ENCODE peak calls at places on chromosomes 11 and 22, in five cellular contexts. One of them, this sample, is unnamed.

GRCh38 chr11:66617148-66617814 is 851 bp downstream of the RBM14 start:
- DNase-seq in retina: no peak
- DNase-seq in stimulated activated CD4-positive, alpha-beta T cell treated with anti-CD3 and anti-CD28 coated beads, TNF-alpha, amount 100 ng/mL, for 24 hours: no peak
- DNase-seq in Jurkat, Clone E6-1: no peak
- DNase-seq in EL: peak; percentile 65
- DNase-seq in this sample: no peak

GRCh38 chr11:38182126-38182907 is 1584.3 kb upstream of the RAG2 start:
- DNase-seq in retina: no peak
- DNase-seq in stimulated activated CD4-positive, alpha-beta T cell treated with anti-CD3 and anti-CD28 coated beads, TNF-alpha, amount 100 ng/mL, for 24 hours: no peak
- DNase-seq in Jurkat, Clone E6-1: no peak
- DNase-seq in EL: peak; percentile 11
- DNase-seq in this sample: no peak

GRCh38 chr11:110168404-110168803 is 75.2 kb downstream of the ZC3H12C start:
- DNase-seq in retina: no peak
- DNase-seq in stimulated activated CD4-positive, alpha-beta T cell treated with anti-CD3 and anti-CD28 coated beads, TNF-alpha, amount 100 ng/mL, for 24 hours: no peak
- DNase-seq in Jurkat, Clone E6-1: no peak
- DNase-seq in EL: no peak
- DNase-seq in this sample: no peak

GRCh38 chr22:17952273-17952801 is 72.0 kb downstream of the MICAL3 start:
- DNase-seq in retina: no peak
- DNase-seq in stimulated activated CD4-positive, alpha-beta T cell treated with anti-CD3 and anti-CD28 coated beads, TNF-alpha, amount 100 ng/mL, for 24 hours: no peak
- DNase-seq in Jurkat, Clone E6-1: peak; percentile 28
- DNase-seq in EL: no peak
- DNase-seq in this sample: no peak

GRCh38 chr22:38104084-38104483 is 6.4 kb downstream of the BAIAP2L2 start:
- DNase-seq in retina: no peak
- DNase-seq in stimulated activated CD4-positive, alpha-beta T cell treated with anti-CD3 and anti-CD28 coated beads, TNF-alpha, amount 100 ng/mL, for 24 hours: no peak
- DNase-seq in Jurkat, Clone E6-1: peak; percentile 20
- DNase-seq in EL: peak; percentile 32
- DNase-seq in this sample: no peak

GRCh38 chr11:133127746-133128145 is 404.6 kb downstream of the OPCML start:
- DNase-seq in retina: no peak
- DNase-seq in stimulated activated CD4-positive, alpha-beta T cell treated with anti-CD3 and anti-CD28 coated beads, TNF-alpha, amount 100 ng/mL, for 24 hours: no peak
- DNase-seq in Jurkat, Clone E6-1: no peak
- DNase-seq in EL: no peak
- DNase-seq in this sample: no peak

GRCh38 chr22:27399161-27399560 is 402.4 kb downstream of the MN1 start:
- DNase-seq in retina: no peak
- DNase-seq in stimulated activated CD4-positive, alpha-beta T cell treated with anti-CD3 and anti-CD28 coated beads, TNF-alpha, amount 100 ng/mL, for 24 hours: no peak
- DNase-seq in Jurkat, Clone E6-1: no peak
- DNase-seq in EL: no peak
- DNase-seq in this sample: no peak

GRCh38 chr22:41524809-41525449 is 19.3 kb downstream of the POLR3H start:
- DNase-seq in retina: no peak
- DNase-seq in stimulated activated CD4-positive, alpha-beta T cell treated with anti-CD3 and anti-CD28 coated beads, TNF-alpha, amount 100 ng/mL, for 24 hours: no peak
- DNase-seq in Jurkat, Clone E6-1: peak; percentile 82
- DNase-seq in EL: no peak
- DNase-seq in this sample: no peak

GRCh38 chr11:86513138-86513537 is 138.5 kb downstream of the CCDC81 start:
- DNase-seq in retina: no peak
- DNase-seq in stimulated activated CD4-positive, alpha-beta T cell treated with anti-CD3 and anti-CD28 coated beads, TNF-alpha, amount 100 ng/mL, for 24 hours: no peak
- DNase-seq in Jurkat, Clone E6-1: no peak
- DNase-seq in EL: no peak
- DNase-seq in this sample: no peak

GRCh38 chr11:80593981-80594380 is 1153.2 kb upstream of the TENM4 start:
- DNase-seq in retina: no peak
- DNase-seq in stimulated activated CD4-positive, alpha-beta T cell treated with anti-CD3 and anti-CD28 coated beads, TNF-alpha, amount 100 ng/mL, for 24 hours: no peak
- DNase-seq in Jurkat, Clone E6-1: peak; percentile 6
- DNase-seq in EL: no peak
- DNase-seq in this sample: peak; percentile 90

GRCh38 chr22:48885271-48885918 is 942.3 kb downstream of the BRD1 start:
- DNase-seq in retina: no peak
- DNase-seq in stimulated activated CD4-positive, alpha-beta T cell treated with anti-CD3 and anti-CD28 coated beads, TNF-alpha, amount 100 ng/mL, for 24 hours: no peak
- DNase-seq in Jurkat, Clone E6-1: no peak
- DNase-seq in EL: no peak
- DNase-seq in this sample: no peak

GRCh38 chr11:5712507-5712906 is 22.9 kb downstream of the TRIM22 start:
- DNase-seq in retina: no peak
- DNase-seq in stimulated activated CD4-positive, alpha-beta T cell treated with anti-CD3 and anti-CD28 coated beads, TNF-alpha, amount 100 ng/mL, for 24 hours: no peak
- DNase-seq in Jurkat, Clone E6-1: peak; percentile 6
- DNase-seq in EL: no peak
- DNase-seq in this sample: no peak

GRCh38 chr11:128530119-128531091 is 57.0 kb downstream of the ETS1 start:
- DNase-seq in retina: no peak
- DNase-seq in stimulated activated CD4-positive, alpha-beta T cell treated with anti-CD3 and anti-CD28 coated beads, TNF-alpha, amount 100 ng/mL, for 24 hours: no peak
- DNase-seq in Jurkat, Clone E6-1: no peak
- DNase-seq in EL: peak; percentile 93
- DNase-seq in this sample: peak; percentile 81

GRCh38 chr11:40885257-40885947 is 574.0 kb downstream of the LRRC4C start:
- DNase-seq in retina: no peak
- DNase-seq in stimulated activated CD4-positive, alpha-beta T cell treated with anti-CD3 and anti-CD28 coated beads, TNF-alpha, amount 100 ng/mL, for 24 hours: no peak
- DNase-seq in Jurkat, Clone E6-1: no peak
- DNase-seq in EL: no peak
- DNase-seq in this sample: no peak

GRCh38 chr22:35914665-35915476 is 113.8 kb downstream of the RBFOX2 start:
- DNase-seq in retina: peak; percentile 80
- DNase-seq in stimulated activated CD4-positive, alpha-beta T cell treated with anti-CD3 and anti-CD28 coated beads, TNF-alpha, amount 100 ng/mL, for 24 hours: no peak
- DNase-seq in Jurkat, Clone E6-1: peak; percentile 39
- DNase-seq in EL: peak; percentile 91
- DNase-seq in this sample: peak; percentile 52

GRCh38 chr11:36215688-36216050 is 73.6 kb downstream of the COMMD9 start:
- DNase-seq in retina: no peak
- DNase-seq in stimulated activated CD4-positive, alpha-beta T cell treated with anti-CD3 and anti-CD28 coated beads, TNF-alpha, amount 100 ng/mL, for 24 hours: no peak
- DNase-seq in Jurkat, Clone E6-1: no peak
- DNase-seq in EL: no peak
- DNase-seq in this sample: no peak

GRCh38 chr22:33248927-33249326 is 190.7 kb upstream of the SYN3 start:
- DNase-seq in retina: no peak
- DNase-seq in stimulated activated CD4-positive, alpha-beta T cell treated with anti-CD3 and anti-CD28 coated beads, TNF-alpha, amount 100 ng/mL, for 24 hours: no peak
- DNase-seq in Jurkat, Clone E6-1: no peak
- DNase-seq in EL: no peak
- DNase-seq in this sample: no peak

GRCh38 chr11:20399498-20399897 is 12.0 kb downstream of the PRMT3 start:
- DNase-seq in retina: no peak
- DNase-seq in stimulated activated CD4-positive, alpha-beta T cell treated with anti-CD3 and anti-CD28 coated beads, TNF-alpha, amount 100 ng/mL, for 24 hours: no peak
- DNase-seq in Jurkat, Clone E6-1: no peak
- DNase-seq in EL: no peak
- DNase-seq in this sample: no peak

GRCh38 chr11:114295676-114296081 is 520 bp upstream of the NNMT start:
- DNase-seq in retina: no peak
- DNase-seq in stimulated activated CD4-positive, alpha-beta T cell treated with anti-CD3 and anti-CD28 coated beads, TNF-alpha, amount 100 ng/mL, for 24 hours: no peak
- DNase-seq in Jurkat, Clone E6-1: no peak
- DNase-seq in EL: no peak
- DNase-seq in this sample: no peak

GRCh38 chr22:32771761-32772160 is 29.7 kb upstream of the TIMP3 start:
- DNase-seq in retina: no peak
- DNase-seq in stimulated activated CD4-positive, alpha-beta T cell treated with anti-CD3 and anti-CD28 coated beads, TNF-alpha, amount 100 ng/mL, for 24 hours: no peak
- DNase-seq in Jurkat, Clone E6-1: peak; percentile 79
- DNase-seq in EL: no peak
- DNase-seq in this sample: no peak

GRCh38 chr11:79538775-79539174 is 97.9 kb upstream of the TENM4 start:
- DNase-seq in retina: no peak
- DNase-seq in stimulated activated CD4-positive, alpha-beta T cell treated with anti-CD3 and anti-CD28 coated beads, TNF-alpha, amount 100 ng/mL, for 24 hours: no peak
- DNase-seq in Jurkat, Clone E6-1: no peak
- DNase-seq in EL: no peak
- DNase-seq in this sample: no peak

GRCh38 chr22:35488513-35488912 is 52.1 kb upstream of the RASD2 start:
- DNase-seq in retina: no peak
- DNase-seq in stimulated activated CD4-positive, alpha-beta T cell treated with anti-CD3 and anti-CD28 coated beads, TNF-alpha, amount 100 ng/mL, for 24 hours: no peak
- DNase-seq in Jurkat, Clone E6-1: no peak
- DNase-seq in EL: no peak
- DNase-seq in this sample: no peak

GRCh38 chr22:46581580-46582244 is 38.5 kb upstream of the GRAMD4 start:
- DNase-seq in retina: no peak
- DNase-seq in stimulated activated CD4-positive, alpha-beta T cell treated with anti-CD3 and anti-CD28 coated beads, TNF-alpha, amount 100 ng/mL, for 24 hours: no peak
- DNase-seq in Jurkat, Clone E6-1: peak; percentile 44
- DNase-seq in EL: no peak
- DNase-seq in this sample: no peak

GRCh38 chr11:110571286-110571685 is 141.0 kb downstream of the ARHGAP20 start:
- DNase-seq in retina: no peak
- DNase-seq in stimulated activated CD4-positive, alpha-beta T cell treated with anti-CD3 and anti-CD28 coated beads, TNF-alpha, amount 100 ng/mL, for 24 hours: no peak
- DNase-seq in Jurkat, Clone E6-1: no peak
- DNase-seq in EL: no peak
- DNase-seq in this sample: no peak

GRCh38 chr11:16897460-16898061 is 116.7 kb downstream of the PLEKHA7 start:
- DNase-seq in retina: peak; percentile 77
- DNase-seq in stimulated activated CD4-positive, alpha-beta T cell treated with anti-CD3 and anti-CD28 coated beads, TNF-alpha, amount 100 ng/mL, for 24 hours: no peak
- DNase-seq in Jurkat, Clone E6-1: no peak
- DNase-seq in EL: no peak
- DNase-seq in this sample: no peak

GRCh38 chr22:43319661-43320486 is 23.3 kb downstream of the SCUBE1 start:
- DNase-seq in retina: no peak
- DNase-seq in stimulated activated CD4-positive, alpha-beta T cell treated with anti-CD3 and anti-CD28 coated beads, TNF-alpha, amount 100 ng/mL, for 24 hours: no peak
- DNase-seq in Jurkat, Clone E6-1: no peak
- DNase-seq in EL: peak; percentile 9
- DNase-seq in this sample: peak; percentile 20

GRCh38 chr22:27128461-27129080 is 471.2 kb downstream of the MIAT start:
- DNase-seq in retina: no peak
- DNase-seq in stimulated activated CD4-positive, alpha-beta T cell treated with anti-CD3 and anti-CD28 coated beads, TNF-alpha, amount 100 ng/mL, for 24 hours: no peak
- DNase-seq in Jurkat, Clone E6-1: no peak
- DNase-seq in EL: no peak
- DNase-seq in this sample: no peak

GRCh38 chr11:99068832-99069231 is 48.1 kb downstream of the CNTN5 start:
- DNase-seq in retina: no peak
- DNase-seq in stimulated activated CD4-positive, alpha-beta T cell treated with anti-CD3 and anti-CD28 coated beads, TNF-alpha, amount 100 ng/mL, for 24 hours: no peak
- DNase-seq in Jurkat, Clone E6-1: no peak
- DNase-seq in EL: no peak
- DNase-seq in this sample: peak; percentile 37

GRCh38 chr11:81886406-81887075 is 847.1 kb downstream of the FAM181B start:
- DNase-seq in retina: no peak
- DNase-seq in stimulated activated CD4-positive, alpha-beta T cell treated with anti-CD3 and anti-CD28 coated beads, TNF-alpha, amount 100 ng/mL, for 24 hours: no peak
- DNase-seq in Jurkat, Clone E6-1: no peak
- DNase-seq in EL: no peak
- DNase-seq in this sample: no peak

GRCh38 chr22:36021649-36022048 is 7.0 kb downstream of the RBFOX2 start:
- DNase-seq in retina: no peak
- DNase-seq in stimulated activated CD4-positive, alpha-beta T cell treated with anti-CD3 and anti-CD28 coated beads, TNF-alpha, amount 100 ng/mL, for 24 hours: no peak
- DNase-seq in Jurkat, Clone E6-1: no peak
- DNase-seq in EL: no peak
- DNase-seq in this sample: no peak

GRCh38 chr11:96338910-96339703 is 3.9 kb downstream of the MAML2 start:
- DNase-seq in retina: no peak
- DNase-seq in stimulated activated CD4-positive, alpha-beta T cell treated with anti-CD3 and anti-CD28 coated beads, TNF-alpha, amount 100 ng/mL, for 24 hours: no peak
- DNase-seq in Jurkat, Clone E6-1: no peak
- DNase-seq in EL: peak; percentile 69
- DNase-seq in this sample: peak; percentile 82

GRCh38 chr22:39598017-39598965 is 27.7 kb downstream of the CACNA1I start:
- DNase-seq in retina: no peak
- DNase-seq in stimulated activated CD4-positive, alpha-beta T cell treated with anti-CD3 and anti-CD28 coated beads, TNF-alpha, amount 100 ng/mL, for 24 hours: peak; percentile 48
- DNase-seq in Jurkat, Clone E6-1: no peak
- DNase-seq in EL: no peak
- DNase-seq in this sample: no peak

GRCh38 chr11:57764972-57765371 is 3.4 kb downstream of the CTNND1 start:
- DNase-seq in retina: no peak
- DNase-seq in stimulated activated CD4-positive, alpha-beta T cell treated with anti-CD3 and anti-CD28 coated beads, TNF-alpha, amount 100 ng/mL, for 24 hours: no peak
- DNase-seq in Jurkat, Clone E6-1: no peak
- DNase-seq in EL: no peak
- DNase-seq in this sample: no peak

GRCh38 chr11:45324459-45324858 is 38.3 kb upstream of the SYT13 start:
- DNase-seq in retina: no peak
- DNase-seq in stimulated activated CD4-positive, alpha-beta T cell treated with anti-CD3 and anti-CD28 coated beads, TNF-alpha, amount 100 ng/mL, for 24 hours: no peak
- DNase-seq in Jurkat, Clone E6-1: no peak
- DNase-seq in EL: no peak
- DNase-seq in this sample: no peak

GRCh38 chr22:46140989-46141928 is 9.1 kb upstream of the PPARA start:
- DNase-seq in retina: no peak
- DNase-seq in stimulated activated CD4-positive, alpha-beta T cell treated with anti-CD3 and anti-CD28 coated beads, TNF-alpha, amount 100 ng/mL, for 24 hours: no peak
- DNase-seq in Jurkat, Clone E6-1: no peak
- DNase-seq in EL: no peak
- DNase-seq in this sample: no peak

GRCh38 chr11:17851697-17852096 is 117.1 kb downstream of the KCNC1 start:
- DNase-seq in retina: no peak
- DNase-seq in stimulated activated CD4-positive, alpha-beta T cell treated with anti-CD3 and anti-CD28 coated beads, TNF-alpha, amount 100 ng/mL, for 24 hours: no peak
- DNase-seq in Jurkat, Clone E6-1: no peak
- DNase-seq in EL: no peak
- DNase-seq in this sample: no peak

GRCh38 chr11:46353706-46354105 is 6.4 kb downstream of the DGKZ start:
- DNase-seq in retina: no peak
- DNase-seq in stimulated activated CD4-positive, alpha-beta T cell treated with anti-CD3 and anti-CD28 coated beads, TNF-alpha, amount 100 ng/mL, for 24 hours: no peak
- DNase-seq in Jurkat, Clone E6-1: no peak
- DNase-seq in EL: no peak
- DNase-seq in this sample: no peak

GRCh38 chr22:19109198-19110063 is 12.8 kb downstream of the DGCR2 start:
- DNase-seq in retina: no peak
- DNase-seq in stimulated activated CD4-positive, alpha-beta T cell treated with anti-CD3 and anti-CD28 coated beads, TNF-alpha, amount 100 ng/mL, for 24 hours: peak; percentile 27
- DNase-seq in Jurkat, Clone E6-1: peak; percentile 90
- DNase-seq in EL: peak; percentile 54
- DNase-seq in this sample: peak; percentile 59